ENCODE peak calls at places on chromosomes 11 and 22, in six cellular contexts. T is fibroblast of mammary gland, M is GF-D8, J is COR-L47, S is RPMI8226, I is coronary artery. R is an unnamed sample.

GRCh38 chr11:74702383-74703007 is 28.7 kb downstream of the CHRDL2 start:
- DNase-seq in T (peak; percentile 71), M (no peak), J (peak; percentile 29), S (peak; percentile 80), I (no peak), R (peak; percentile 63)

GRCh38 chr11:44771252-44771734 is 44.5 kb downstream of the TSPAN18 start:
- DNase-seq in T (no peak), M (no peak), J (no peak), S (no peak), I (no peak), R (no peak)

GRCh38 chr11:35040221-35040942 is 98.6 kb upstream of the CD44 start:
- DNase-seq in T (peak; percentile 86), M (no peak), J (no peak), S (no peak), I (no peak), R (no peak)

GRCh38 chr11:133582731-133583130 is 50.4 kb upstream of the OPCML start:
- DNase-seq in T (no peak), M (no peak), J (no peak), S (no peak), I (no peak), R (no peak)

GRCh38 chr11:79062814-79063762 is 377.7 kb downstream of the TENM4 start:
- DNase-seq in T (peak; percentile 49), M (no peak), J (peak; percentile 10), S (peak; percentile 27), I (no peak), R (peak; percentile 43)

GRCh38 chr22:21964918-21965484 is 12.4 kb upstream of the PPM1F start:
- DNase-seq in T (no peak), M (no peak), J (no peak), S (no peak), I (no peak), R (no peak)

GRCh38 chr11:76672431-76673163 is 2.0 kb upstream of the LRRC32 start:
- DNase-seq in T (no peak), M (no peak), J (no peak), S (peak; percentile 81), I (no peak), R (peak; percentile 54)

GRCh38 chr11:26442131-26442530 is 110.2 kb downstream of the ANO3 start:
- DNase-seq in T (peak; percentile 95), M (no peak), J (no peak), S (no peak), I (no peak), R (no peak)

GRCh38 chr11:129148487-129148886 is 43.6 kb downstream of the ARHGAP32 start:
- DNase-seq in T (no peak), M (no peak), J (no peak), S (no peak), I (no peak), R (no peak)

GRCh38 chr11:76184551-76184993 is 21.7 kb downstream of the WNT11 start:
- DNase-seq in T (no peak), M (peak; percentile 4), J (no peak), S (no peak), I (no peak), R (no peak)

GRCh38 chr22:30196867-30197336 is 49.7 kb downstream of the LIF start:
- DNase-seq in T (no peak), M (no peak), J (no peak), S (no peak), I (no peak), R (no peak)

GRCh38 chr11:96191752-96192151 is 151.2 kb downstream of the MAML2 start:
- DNase-seq in T (no peak), M (no peak), J (no peak), S (no peak), I (no peak), R (no peak)

GRCh38 chr11:32436751-32437405 is 1.5 kb upstream of the WT1 start:
- DNase-seq in T (no peak), M (no peak), J (no peak), S (no peak), I (no peak), R (no peak)

GRCh38 chr11:31940396-31941037 is 129.4 kb upstream of the PAX6 start:
- DNase-seq in T (peak; percentile 43), M (no peak), J (no peak), S (no peak), I (no peak), R (peak; percentile 79)

GRCh38 chr11:88487646-88488045 is 150.1 kb upstream of the CTSC start:
- DNase-seq in T (no peak), M (no peak), J (no peak), S (no peak), I (no peak), R (no peak)

GRCh38 chr22:37229805-37230672 is 14.0 kb downstream of the RAC2 start:
- DNase-seq in T (peak; percentile 55), M (peak; percentile 79), J (no peak), S (peak; percentile 89), I (no peak), R (peak; percentile 35)

GRCh38 chr11:111331711-111332479 is 33.5 kb downstream of the POU2AF3 start:
- DNase-seq in T (peak; percentile 65), M (no peak), J (peak; percentile 61), S (no peak), I (no peak), R (no peak)

GRCh38 chr22:37248251-37248650 is 4.2 kb upstream of the RAC2 start:
- DNase-seq in T (no peak), M (no peak), J (no peak), S (no peak), I (no peak), R (no peak)

GRCh38 chr11:74142624-74143023 is 28.2 kb downstream of the C2CD3 start:
- DNase-seq in T (peak; percentile 38), M (no peak), J (no peak), S (no peak), I (no peak), R (no peak)

GRCh38 chr11:65712633-65713076 is 603 bp downstream of the KAT5 start:
- DNase-seq in T (no peak), M (no peak), J (no peak), S (no peak), I (no peak), R (no peak)

GRCh38 chr22:40404251-40405177 is 34.1 kb downstream of the SGSM3 start:
- DNase-seq in T (no peak), M (no peak), J (no peak), S (no peak), I (no peak), R (no peak)

GRCh38 chr11:7657306-7658025 is 15.8 kb downstream of the CYB5R2 start:
- DNase-seq in T (peak; percentile 77), M (no peak), J (no peak), S (peak; percentile 3), I (peak; percentile 77), R (peak; percentile 68)

GRCh38 chr22:38943882-38944281 is 13.5 kb upstream of the APOBEC3A start:
- DNase-seq in T (no peak), M (no peak), J (no peak), S (no peak), I (no peak), R (no peak)

GRCh38 chr11:84673753-84674152 is 953.4 kb downstream of the DLG2 start:
- DNase-seq in T (peak; percentile 39), M (no peak), J (peak; percentile 64), S (peak; percentile 89), I (no peak), R (no peak)

GRCh38 chr11:107856180-107856980 is 2.2 kb downstream of the SLC35F2 start:
- DNase-seq in T (no peak), M (no peak), J (no peak), S (no peak), I (no peak), R (no peak)

GRCh38 chr11:62370743-62371440 is 33.6 kb downstream of the ASRGL1 start:
- DNase-seq in T (no peak), M (peak; percentile 11), J (no peak), S (no peak), I (no peak), R (no peak)

GRCh38 chr11:34174411-34175041 is 69.1 kb downstream of the NAT10 start:
- DNase-seq in T (peak; percentile 60), M (no peak), J (peak; percentile 74), S (peak; percentile 71), I (peak; percentile 85), R (peak; percentile 67)

GRCh38 chr11:121053244-121053643 is 29.3 kb downstream of the TBCEL start:
- DNase-seq in T (no peak), M (no peak), J (no peak), S (no peak), I (no peak), R (no peak)

GRCh38 chr11:64341851-64342791 is 2.1 kb downstream of the CCDC88B start:
- DNase-seq in T (peak; percentile 80), M (no peak), J (no peak), S (peak; percentile 78), I (peak; percentile 91), R (peak; percentile 82)

GRCh38 chr11:35554491-35555237 is 29.2 kb upstream of the PAMR1 start:
- DNase-seq in T (no peak), M (no peak), J (no peak), S (no peak), I (no peak), R (no peak)

GRCh38 chr11:5123802-5124521 is 14.2 kb downstream of the OR52A5 start:
- DNase-seq in T (peak; percentile 78), M (no peak), J (peak; percentile 27), S (peak; percentile 48), I (no peak), R (peak; percentile 67)

GRCh38 chr11:3073029-3073435 is 15.8 kb upstream of the CARS1 start:
- DNase-seq in T (peak; percentile 51), M (no peak), J (no peak), S (no peak), I (no peak), R (peak; percentile 92)

GRCh38 chr11:3203221-3204043 is 15.2 kb downstream of the MRGPRG start:
- DNase-seq in T (no peak), M (no peak), J (peak; percentile 64), S (peak; percentile 43), I (no peak), R (no peak)

GRCh38 chr11:132422725-132423124 is 1052.3 kb downstream of the NTM start:
- DNase-seq in T (no peak), M (no peak), J (no peak), S (peak; percentile 16), I (no peak), R (no peak)

GRCh38 chr11:22879615-22880014 is 19.3 kb upstream of the CCDC179 start:
- DNase-seq in T (no peak), M (no peak), J (no peak), S (no peak), I (no peak), R (peak; percentile 3)